ENCODE peak calls at places on chromosomes 1 and 21, in six cellular contexts. T is adrenal gland, A is IMR-90, Y is mammary epithelial cell, C is astrocyte, D is heart right ventricle. Q is an unnamed sample.
A peak's percentile ranks its signal among the peaks of the same experiment; 100 is the strongest.

GRCh38 chr1:224498574-224499170 is 64.1 kb upstream of the WDR26 start:
- DNase-seq in D (peak; percentile 15), Y (peak; percentile 88), A (peak; percentile 76), T (no peak), C (peak; percentile 89), Q (no peak)

GRCh38 chr1:52037402-52037814 is 3.8 kb upstream of the KTI12 start:
- DNase-seq in A (peak; percentile 77), T (no peak), Y (no peak), C (no peak), D (no peak), Q (no peak)

GRCh38 chr1:90562892-90563291 is 154.2 kb downstream of the BARHL2 start:
- DNase-seq in T (no peak), Y (no peak), D (no peak), C (no peak), A (no peak), Q (no peak)

GRCh38 chr1:67618285-67619018 is 66.5 kb upstream of the GADD45A start:
- DNase-seq in D (peak; percentile 21), T (peak; percentile 83), Y (peak; percentile 96), C (peak; percentile 94), A (peak; percentile 95), Q (no peak)

GRCh38 chr1:41767534-41767933 is 151.2 kb downstream of the HIVEP3 start:
- DNase-seq in A (no peak), Y (peak; percentile 79), C (no peak), T (no peak), D (no peak), Q (no peak)

GRCh38 chr1:206739411-206740076 is 31.0 kb upstream of the IL19 start:
- DNase-seq in A (peak; percentile 33), Y (no peak), T (no peak), D (no peak), C (no peak), Q (no peak)

GRCh38 chr1:209655412-209655811 is 3.2 kb upstream of the LAMB3 start:
- DNase-seq in T (no peak), C (no peak), A (no peak), D (no peak), Y (peak; percentile 66), Q (no peak)

GRCh38 chr1:94683886-94684285 is 136.3 kb upstream of the SLC44A3 start:
- DNase-seq in T (no peak), A (no peak), C (no peak), D (no peak), Y (no peak), Q (no peak)

GRCh38 chr1:25066253-25066652 is 136.2 kb upstream of the RUNX3 start:
- DNase-seq in C (peak; percentile 65), A (no peak), D (no peak), T (no peak), Y (no peak), Q (no peak)

GRCh38 chr1:226975259-226975908 is 35.3 kb downstream of the COQ8A start:
- DNase-seq in Y (no peak), A (no peak), T (no peak), D (no peak), C (no peak), Q (no peak)

GRCh38 chr1:118988186-118989005 is at the start of gene TBX15:
- DNase-seq in T (no peak), A (no peak), C (no peak), Y (no peak), D (no peak), Q (no peak)

GRCh38 chr21:41830764-41831452 is 48.2 kb downstream of the PRDM15 start:
- DNase-seq in A (no peak), Y (no peak), C (no peak), D (no peak), T (no peak), Q (no peak)

GRCh38 chr1:230123280-230124186 is 56.5 kb downstream of the GALNT2 start:
- DNase-seq in D (no peak), Y (peak; percentile 48), T (no peak), A (peak; percentile 89), C (peak; percentile 75), Q (no peak)

GRCh38 chr1:206551985-206552325 is 44.6 kb downstream of the RASSF5 start:
- DNase-seq in T (no peak), C (no peak), Y (no peak), D (no peak), A (no peak), Q (no peak)

GRCh38 chr21:17390575-17390974 is 122.3 kb upstream of the CXADR start:
- DNase-seq in C (no peak), D (no peak), Y (no peak), T (no peak), A (peak; percentile 47), Q (no peak)

GRCh38 chr1:13783551-13783950 is 83.6 kb downstream of the PRDM2 start:
- DNase-seq in T (no peak), A (peak; percentile 47), D (no peak), Y (no peak), C (peak; percentile 59), Q (no peak)

GRCh38 chr21:31132574-31133242 is 94.4 kb upstream of the KRTAP19-8 start:
- DNase-seq in D (no peak), T (peak; percentile 33), Y (no peak), A (peak; percentile 12), C (peak; percentile 18), Q (no peak)

GRCh38 chr1:62536865-62537264 is 60.5 kb upstream of the ANGPTL3 start:
- DNase-seq in D (no peak), A (no peak), Y (no peak), T (no peak), C (no peak), Q (no peak)
- H3K4me1 ChIP-seq in D (no peaks in the 10 kb centered on the region), A (peaks cover 2% of the 10 kb centered on the region), Y (no peaks in the 10 kb centered on the region), T (no peaks in the 10 kb centered on the region), C (no peaks in the 10 kb centered on the region), Q (no peaks in the 10 kb centered on the region)

GRCh38 chr21:14762309-14762708 is 216.2 kb upstream of the SAMSN1 start:
- DNase-seq in A (no peak), Y (no peak), C (no peak), T (no peak), D (no peak), Q (no peak)
- H3K4me3 ChIP-seq in A (no peak overlapping the region), Y (no peak overlapping the region), C (no peak overlapping the region), T (no peak overlapping the region), D (no peak overlapping the region), Q (no peak overlapping the region)

DNA sequence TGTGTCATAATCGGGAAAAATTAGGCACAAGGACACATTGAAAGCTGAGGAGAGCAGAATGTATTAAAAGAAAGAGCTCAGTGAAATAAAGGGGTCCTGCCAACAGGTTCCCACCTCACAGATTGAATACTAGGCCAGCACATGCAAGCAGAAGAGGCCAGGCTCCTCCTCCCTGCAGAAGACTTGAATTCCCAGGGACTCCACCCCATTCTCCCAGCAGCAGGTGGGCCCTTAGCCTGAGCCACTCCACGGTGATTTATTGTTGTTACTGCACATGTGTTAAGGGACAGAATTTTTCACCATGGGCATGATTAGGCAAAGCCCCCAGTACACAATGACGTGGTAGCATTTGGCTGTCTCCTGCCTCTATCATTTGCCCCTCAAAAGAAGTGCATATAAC is 1844.7 kb downstream of the NCAM2 start:
- DNase-seq in A (no peak), C (no peak), Y (no peak), T (no peak), D (no peak), Q (no peak)
- H3K9me3 ChIP-seq in A (peaks cover 2% of the 10 kb centered on the region), C (peaks cover 4% of the 10 kb centered on the region), Y (peaks cover 35% of the 10 kb centered on the region), T (no peaks in the 10 kb centered on the region), D (peaks cover 25% of the 10 kb centered on the region), Q (peaks cover 7% of the 10 kb centered on the region)

GRCh38 chr1:208243522-208243850 is 698 bp downstream of the PLXNA2 start:
- DNase-seq in D (peak; percentile 29), A (no peak), T (peak; percentile 21), C (peak; percentile 18), Y (peak; percentile 23), Q (no peak)
- H3K4me1 ChIP-seq in D (peaks cover 8% of the 10 kb centered on the region), A (peaks cover 7% of the 10 kb centered on the region), T (peaks cover 19% of the 10 kb centered on the region), C (peaks cover 16% of the 10 kb centered on the region), Y (peaks cover 47% of the 10 kb centered on the region), Q (peaks cover 21% of the 10 kb centered on the region)

DNA sequence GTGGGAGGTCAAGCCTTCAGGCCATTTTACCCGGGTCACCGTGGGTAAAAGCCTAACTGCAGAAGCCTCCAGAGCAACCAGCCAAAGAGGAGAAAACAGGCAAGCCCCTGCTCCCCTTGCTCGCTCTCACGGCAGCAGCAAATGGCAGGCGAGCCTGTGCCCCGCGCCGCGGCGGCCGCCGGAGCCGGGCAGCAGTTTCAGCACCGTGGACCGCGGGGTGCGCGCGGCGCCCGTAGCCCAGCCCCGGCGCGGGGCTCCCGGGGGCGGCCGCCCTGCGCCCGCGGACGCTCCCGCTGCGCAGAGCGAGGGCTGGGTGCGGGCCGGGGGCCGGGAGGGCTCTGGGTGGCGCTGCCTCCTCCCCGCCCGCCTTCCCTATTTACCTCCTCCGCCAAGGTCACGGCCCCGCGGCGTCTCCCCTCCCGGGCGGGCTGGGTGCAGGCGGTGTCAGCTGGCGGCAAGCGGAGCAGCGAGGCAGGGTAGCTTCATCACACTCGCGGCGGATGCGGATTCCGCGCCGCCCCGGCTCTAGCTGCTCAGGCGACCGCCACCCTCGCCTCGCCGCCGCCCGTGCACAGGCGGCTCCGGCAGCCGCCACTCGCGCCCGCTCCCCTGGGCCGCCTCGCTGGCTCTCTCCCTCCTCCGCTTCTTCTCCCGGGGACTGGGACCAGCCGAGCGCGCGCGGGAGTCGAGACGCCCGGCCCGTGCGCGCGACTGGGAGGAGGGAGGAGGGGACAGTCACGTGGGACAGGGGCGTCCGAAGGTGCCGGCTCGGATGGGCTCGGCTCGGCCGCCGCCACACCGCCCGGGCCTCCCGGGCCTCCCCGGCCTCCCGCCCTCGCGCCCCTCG is at the start of gene RGS7:
- DNase-seq in D (peak; percentile 32), A (peak; percentile 41), T (peak; percentile 75), Y (peak; percentile 22), C (peak; percentile 32), Q (peak; percentile 60)
- H3K4me3 ChIP-seq in D (peak within 1 kb of the TSS; percentile 46), A (peak within 1 kb of the TSS; percentile 59), T (peak within 1 kb of the TSS; percentile 60), Y (peak within 1 kb of the TSS; percentile 17), C (peak within 1 kb of the TSS; percentile 59), Q (peak within 1 kb of the TSS; percentile 50)

DNA sequence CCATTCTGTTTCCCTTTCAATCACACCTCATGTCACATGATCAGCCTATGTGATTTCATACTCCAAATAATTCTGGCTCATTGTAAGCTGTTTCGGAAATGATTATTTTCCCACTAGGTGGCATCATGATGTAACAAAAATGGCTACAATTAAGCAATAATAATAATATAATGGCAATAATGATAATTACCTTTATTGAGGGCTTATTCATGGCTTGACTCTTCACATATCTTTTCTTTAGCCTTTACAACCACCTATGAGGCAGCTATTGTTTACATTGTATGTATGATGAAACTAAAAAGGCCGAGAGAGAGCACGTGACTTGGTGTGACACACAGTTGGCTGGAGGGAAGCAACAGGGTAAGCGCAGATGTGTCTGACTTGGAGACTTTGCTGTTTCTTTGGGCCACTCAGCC is 12.5 kb upstream of the KPRP start:
- DNase-seq in A (peak; percentile 47), Y (peak; percentile 44), T (no peak), C (peak; percentile 24), D (no peak), Q (peak; percentile 29)
- H3K9me3 ChIP-seq in A (no peaks in the 10 kb centered on the region), Y (no peaks in the 10 kb centered on the region), T (no peaks in the 10 kb centered on the region), C (no peaks in the 10 kb centered on the region), D (no peaks in the 10 kb centered on the region), Q (no peaks in the 10 kb centered on the region)